ENCODE peak calls at places on chromosomes 13 and 19, in seven cellular contexts. M, Q, I, X, K, W and S are unnamed samples. For H3K4me1, the result is how much of the 10 kb centered on the place peaks cover.

GRCh38 chr13:51873837-51874236 is 12.1 kb downstream of the CCDC70 start:
- DNase-seq in M (no peak), Q (no peak), I (no peak), X (no peak), K (no peak), W (no peak), S (no peak)

GRCh38 chr19:34120846-34121639 is 51.3 kb upstream of the LSM14A start:
- DNase-seq in M (peak), Q (peak), I (no peak), X (no peak), K (no peak), W (peak), S (peak)

GRCh38 chr13:86383151-86383550 is 583.9 kb upstream of the SLITRK6 start:
- DNase-seq in M (no peak), Q (no peak), I (no peak), X (no peak), K (no peak), W (no peak), S (no peak)

GRCh38 chr13:113052971-113053370 is 52.6 kb upstream of the F7 start:
- DNase-seq in M (no peak), Q (no peak), I (no peak), X (no peak), K (no peak), W (no peak), S (no peak)

GRCh38 chr19:19514215-19514633 is 1.1 kb downstream of the TSSK6 start:
- DNase-seq in M (no peak), Q (no peak), I (no peak), X (no peak), K (no peak), W (peak), S (no peak)

GRCh38 chr13:110580800-110581199 is 19.3 kb upstream of the RAB20 start:
- DNase-seq in M (no peak), Q (no peak), I (no peak), X (no peak), K (no peak), W (no peak), S (no peak)

GRCh38 chr19:15128162-15128770 is 21.1 kb downstream of the SYDE1 start:
- DNase-seq in M (no peak), Q (no peak), I (no peak), X (no peak), K (no peak), W (no peak), S (no peak)

GRCh38 chr13:100565291-100565690 is 23.3 kb downstream of the GGACT start:
- DNase-seq in M (no peak), Q (no peak), I (no peak), X (no peak), K (no peak), W (no peak), S (no peak)

GRCh38 chr13:70890289-70890688 is 782.0 kb upstream of the KLHL1 start:
- DNase-seq in M (no peak), Q (no peak), I (no peak), X (no peak), K (no peak), W (no peak), S (no peak)

GRCh38 chr13:64753606-64754005 is 2476.5 kb downstream of the PCDH9 start:
- DNase-seq in M (no peak), Q (no peak), I (no peak), X (no peak), K (no peak), W (peak), S (no peak)

GRCh38 chr19:54684537-54684936 is 21.8 kb downstream of the LILRB4 start:
- DNase-seq in M (no peak), Q (no peak), I (no peak), X (no peak), K (no peak), W (peak), S (no peak)

DNA sequence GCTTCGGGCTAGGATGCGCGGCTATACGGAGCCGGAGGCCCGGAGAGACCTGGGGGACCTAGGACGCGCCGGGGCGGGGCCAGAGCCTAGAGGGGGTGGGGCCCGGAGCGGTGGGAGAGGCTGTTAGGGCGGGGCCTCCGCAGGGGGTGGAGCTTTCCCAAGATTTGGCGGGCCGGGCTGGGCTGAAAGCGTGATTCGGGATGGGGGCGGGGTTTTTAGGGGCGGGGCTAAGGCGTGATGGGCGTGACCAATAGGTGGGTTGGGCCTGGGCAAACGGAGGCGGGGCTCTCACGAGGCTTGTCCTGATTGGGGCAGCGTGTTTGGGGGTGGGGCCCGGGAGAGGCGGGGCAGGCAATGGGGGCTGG is 439 bp downstream of the RAB11B start:
- DNase-seq in M (peak), Q (peak), I (peak), X (peak), K (peak), W (peak), S (peak)
- H3K4me1 ChIP-seq in M (under half), Q (under half), I (under half), X (under half), K (half or more), W (under half), S (under half)

DNA sequence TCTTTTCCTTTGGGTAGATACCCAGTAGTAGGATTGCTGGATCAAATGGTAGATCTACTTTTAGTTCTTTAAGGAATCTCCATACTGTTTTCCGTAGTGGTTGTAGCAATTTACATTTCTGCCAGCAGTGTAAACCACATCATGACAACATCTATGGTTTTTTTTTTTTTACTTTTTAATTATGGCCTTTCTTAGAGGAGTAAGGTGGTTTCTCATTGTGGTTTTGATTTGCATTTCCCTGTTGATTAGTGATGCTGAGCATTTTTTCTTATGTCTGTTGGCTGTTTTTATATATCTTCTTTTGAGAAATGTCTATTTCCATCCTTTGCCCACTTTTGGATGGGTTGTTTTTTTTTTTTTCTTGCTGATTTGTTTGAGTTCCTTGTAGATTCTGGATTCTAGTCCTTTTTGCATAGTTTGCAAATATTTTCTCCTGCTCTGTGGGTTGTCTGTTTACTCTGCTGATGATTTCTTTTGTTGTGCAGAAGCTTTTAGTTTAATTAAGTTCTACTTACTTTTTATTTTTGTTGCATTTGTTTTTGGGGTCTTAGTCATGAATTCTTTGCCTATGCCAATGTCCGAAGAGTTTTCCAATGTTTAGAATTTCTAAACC is 38.8 kb downstream of the TDRD3 start:
- DNase-seq in M (peak), Q (no peak), I (no peak), X (no peak), K (no peak), W (no peak), S (no peak)
- H3K4me1 ChIP-seq in M (under half), Q (under half), I (under half), X (under half), K (under half), W (under half), S (under half)

GRCh38 chr13:50360637-50361036 is 345.4 kb downstream of the KCNRG start:
- DNase-seq in M (no peak), Q (no peak), I (no peak), X (no peak), K (peak), W (no peak), S (no peak)
- H3K4me1 ChIP-seq in M (under half), Q (under half), I (under half), X (under half), K (under half), W (under half), S (under half)

GRCh38 chr19:13210941-13211340 is 60.7 kb downstream of the IER2 start:
- DNase-seq in M (no peak), Q (no peak), I (no peak), X (no peak), K (no peak), W (no peak), S (no peak)
- H3K4me1 ChIP-seq in M (under half), Q (under half), I (under half), X (under half), K (under half), W (under half), S (under half)

DNA sequence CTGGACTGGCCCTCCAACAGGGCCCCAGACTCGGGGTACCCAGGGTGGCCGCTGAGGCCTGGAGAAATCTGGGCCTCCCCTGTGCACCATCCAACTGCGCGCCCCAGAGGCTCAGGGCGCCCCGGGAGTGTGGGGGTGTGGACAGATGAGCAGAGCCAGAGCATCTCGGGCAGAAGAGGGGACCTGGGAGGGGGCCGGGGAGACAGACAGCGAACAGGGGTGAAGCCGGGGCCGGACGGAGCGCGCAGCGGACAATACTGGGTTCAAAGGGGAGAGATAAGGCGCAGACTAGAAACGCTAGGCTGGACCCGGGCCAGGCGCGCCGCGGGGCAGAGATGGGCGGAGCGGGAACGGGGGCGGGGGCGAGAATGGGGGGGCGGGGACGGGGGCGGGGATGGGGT is 460 bp upstream of the CERS4 start:
- DNase-seq in M (no peak), Q (peak), I (peak), X (no peak), K (no peak), W (no peak), S (no peak)
- H3K4me1 ChIP-seq in M (under half), Q (under half), I (under half), X (under half), K (under half), W (under half), S (under half)